ENCODE peak calls at places on chromosomes 12 and 14, in seven cellular contexts. One of them, this sample, is unnamed.

GRCh38 chr14:68849416-68849815 is 56.5 kb upstream of the ZFP36L1 start:
- ATAC-seq in HCT116: no peak
- ATAC-seq in K562: no peak
- ATAC-seq in GM12878: no peak
- ATAC-seq in GM23338: no peak
- ATAC-seq in upper lobe of left lung: no peak
- ATAC-seq in Panc1: no peak
- ATAC-seq in this sample: no peak

GRCh38 chr14:84343637-84344036 is 1186.3 kb upstream of the FLRT2 start:
- ATAC-seq in GM23338: no peak
- ATAC-seq in upper lobe of left lung: no peak
- ATAC-seq in Panc1: no peak
- ATAC-seq in K562: no peak
- ATAC-seq in HCT116: no peak
- ATAC-seq in GM12878: no peak
- ATAC-seq in this sample: no peak

GRCh38 chr14:47211263-47211662 is 464.1 kb downstream of the MDGA2 start:
- ATAC-seq in GM12878: no peak
- ATAC-seq in upper lobe of left lung: no peak
- ATAC-seq in K562: no peak
- ATAC-seq in HCT116: no peak
- ATAC-seq in Panc1: no peak
- ATAC-seq in GM23338: no peak
- ATAC-seq in this sample: no peak

GRCh38 chr12:32377344-32378000 is 21.9 kb upstream of the FGD4 start:
- ATAC-seq in K562: no peak
- ATAC-seq in HCT116: no peak
- ATAC-seq in GM23338: peak; percentile 73
- ATAC-seq in GM12878: no peak
- ATAC-seq in Panc1: no peak
- ATAC-seq in upper lobe of left lung: no peak
- ATAC-seq in this sample: no peak

GRCh38 chr14:99644723-99645544 is at the start of gene HHIPL1:
- ATAC-seq in Panc1: peak; percentile 88
- ATAC-seq in upper lobe of left lung: no peak
- ATAC-seq in K562: no peak
- ATAC-seq in HCT116: no peak
- ATAC-seq in GM23338: peak; percentile 78
- ATAC-seq in GM12878: no peak
- ATAC-seq in this sample: peak; percentile 67

GRCh38 chr12:126999352-126999751 is 1267.6 kb upstream of the TMEM132C start:
- ATAC-seq in upper lobe of left lung: no peak
- ATAC-seq in HCT116: no peak
- ATAC-seq in GM12878: peak; percentile 24
- ATAC-seq in Panc1: no peak
- ATAC-seq in K562: no peak
- ATAC-seq in GM23338: no peak
- ATAC-seq in this sample: no peak

GRCh38 chr14:48584031-48584430 is 908.6 kb upstream of the MDGA2 start:
- ATAC-seq in GM12878: peak; percentile 89
- ATAC-seq in upper lobe of left lung: no peak
- ATAC-seq in HCT116: no peak
- ATAC-seq in GM23338: no peak
- ATAC-seq in Panc1: no peak
- ATAC-seq in K562: no peak
- ATAC-seq in this sample: no peak

GRCh38 chr12:64675795-64676194 is 65.5 kb downstream of the RASSF3 start:
- ATAC-seq in K562: no peak
- ATAC-seq in HCT116: no peak
- ATAC-seq in Panc1: no peak
- ATAC-seq in GM12878: no peak
- ATAC-seq in upper lobe of left lung: no peak
- ATAC-seq in GM23338: no peak
- ATAC-seq in this sample: peak; percentile 48

GRCh38 chr14:80979951-80980350 is 24.5 kb downstream of the TSHR start:
- ATAC-seq in GM12878: no peak
- ATAC-seq in Panc1: no peak
- ATAC-seq in GM23338: no peak
- ATAC-seq in K562: no peak
- ATAC-seq in upper lobe of left lung: no peak
- ATAC-seq in HCT116: no peak
- ATAC-seq in this sample: no peak

GRCh38 chr12:57456145-57456700 is 1.1 kb downstream of the INHBE start:
- ATAC-seq in GM23338: peak; percentile 38
- ATAC-seq in Panc1: peak; percentile 36
- ATAC-seq in HCT116: peak; percentile 62
- ATAC-seq in GM12878: peak; percentile 55
- ATAC-seq in upper lobe of left lung: no peak
- ATAC-seq in K562: peak; percentile 39
- ATAC-seq in this sample: no peak

GRCh38 chr12:64568313-64568712 is 42.0 kb upstream of the RASSF3 start:
- ATAC-seq in GM23338: no peak
- ATAC-seq in upper lobe of left lung: no peak
- ATAC-seq in HCT116: no peak
- ATAC-seq in Panc1: no peak
- ATAC-seq in K562: peak; percentile 43
- ATAC-seq in GM12878: no peak
- ATAC-seq in this sample: no peak

GRCh38 chr14:104433401-104434213 is 146.0 kb upstream of the C14orf180 start:
- ATAC-seq in HCT116: no peak
- ATAC-seq in GM12878: peak; percentile 23
- ATAC-seq in K562: no peak
- ATAC-seq in upper lobe of left lung: no peak
- ATAC-seq in GM23338: peak; percentile 13
- ATAC-seq in Panc1: no peak
- ATAC-seq in this sample: no peak

GRCh38 chr14:68986926-68987652 is 8.0 kb upstream of the ACTN1 start:
- ATAC-seq in K562: no peak
- ATAC-seq in GM12878: peak; percentile 56
- ATAC-seq in Panc1: no peak
- ATAC-seq in HCT116: no peak
- ATAC-seq in upper lobe of left lung: no peak
- ATAC-seq in GM23338: no peak
- ATAC-seq in this sample: no peak

GRCh38 chr14:102768223-102769048 is 8.8 kb upstream of the TRAF3 start:
- ATAC-seq in GM12878: peak; percentile 83
- ATAC-seq in Panc1: no peak
- ATAC-seq in HCT116: no peak
- ATAC-seq in GM23338: no peak
- ATAC-seq in K562: no peak
- ATAC-seq in upper lobe of left lung: no peak
- ATAC-seq in this sample: peak; percentile 39

GRCh38 chr12:47943492-47944359 is 19.7 kb upstream of the TMEM106C start:
- ATAC-seq in GM12878: no peak
- ATAC-seq in HCT116: no peak
- ATAC-seq in GM23338: no peak
- ATAC-seq in upper lobe of left lung: no peak
- ATAC-seq in K562: no peak
- ATAC-seq in Panc1: no peak
- ATAC-seq in this sample: no peak

GRCh38 chr12:53070901-53071492 is 8.2 kb downstream of the SPRYD3 start:
- ATAC-seq in GM12878: peak; percentile 53
- ATAC-seq in GM23338: peak; percentile 19
- ATAC-seq in HCT116: no peak
- ATAC-seq in upper lobe of left lung: no peak
- ATAC-seq in Panc1: no peak
- ATAC-seq in K562: peak; percentile 39
- ATAC-seq in this sample: no peak

GRCh38 chr14:96246535-96246839 is 9.5 kb upstream of the BDKRB1 start:
- ATAC-seq in GM23338: no peak
- ATAC-seq in upper lobe of left lung: no peak
- ATAC-seq in K562: no peak
- ATAC-seq in GM12878: no peak
- ATAC-seq in Panc1: no peak
- ATAC-seq in HCT116: no peak
- ATAC-seq in this sample: peak; percentile 79

GRCh38 chr12:3185260-3185870 is 108.2 kb downstream of the TSPAN9 start:
- ATAC-seq in GM12878: no peak
- ATAC-seq in K562: no peak
- ATAC-seq in Panc1: no peak
- ATAC-seq in HCT116: no peak
- ATAC-seq in GM23338: peak; percentile 36
- ATAC-seq in upper lobe of left lung: no peak
- ATAC-seq in this sample: no peak

GRCh38 chr12:59929091-59929490 is 333.3 kb downstream of the SLC16A7 start:
- ATAC-seq in HCT116: no peak
- ATAC-seq in GM12878: no peak
- ATAC-seq in Panc1: no peak
- ATAC-seq in upper lobe of left lung: no peak
- ATAC-seq in GM23338: no peak
- ATAC-seq in K562: no peak
- ATAC-seq in this sample: no peak

GRCh38 chr14:91261115-91261514 is 16.6 kb upstream of the GPR68 start:
- ATAC-seq in Panc1: no peak
- ATAC-seq in HCT116: no peak
- ATAC-seq in GM12878: peak; percentile 10
- ATAC-seq in K562: no peak
- ATAC-seq in GM23338: no peak
- ATAC-seq in upper lobe of left lung: no peak
- ATAC-seq in this sample: no peak

GRCh38 chr14:67168110-67168441 is 21.2 kb upstream of the GARIN2 start:
- ATAC-seq in Panc1: no peak
- ATAC-seq in HCT116: peak; percentile 26
- ATAC-seq in K562: no peak
- ATAC-seq in GM12878: no peak
- ATAC-seq in GM23338: no peak
- ATAC-seq in upper lobe of left lung: no peak
- ATAC-seq in this sample: no peak

GRCh38 chr12:58860788-58861240 is 59.5 kb downstream of the LRIG3 start:
- ATAC-seq in GM23338: peak; percentile 88
- ATAC-seq in GM12878: no peak
- ATAC-seq in K562: no peak
- ATAC-seq in upper lobe of left lung: no peak
- ATAC-seq in Panc1: no peak
- ATAC-seq in HCT116: no peak
- ATAC-seq in this sample: no peak
- TF ChIP-seq POLR2AphosphoS5 in GM23338: peak; percentile 50
- TF ChIP-seq POLR2AphosphoS5 in GM12878: no peak
- TF ChIP-seq POLR2AphosphoS5 in K562: no peak
- TF ChIP-seq POLR2AphosphoS5 in upper lobe of left lung: no peak
- TF ChIP-seq POLR2AphosphoS5 in Panc1: no peak
- TF ChIP-seq POLR2AphosphoS5 in HCT116: no peak
- TF ChIP-seq POLR2AphosphoS5 in this sample: no peak

DNA sequence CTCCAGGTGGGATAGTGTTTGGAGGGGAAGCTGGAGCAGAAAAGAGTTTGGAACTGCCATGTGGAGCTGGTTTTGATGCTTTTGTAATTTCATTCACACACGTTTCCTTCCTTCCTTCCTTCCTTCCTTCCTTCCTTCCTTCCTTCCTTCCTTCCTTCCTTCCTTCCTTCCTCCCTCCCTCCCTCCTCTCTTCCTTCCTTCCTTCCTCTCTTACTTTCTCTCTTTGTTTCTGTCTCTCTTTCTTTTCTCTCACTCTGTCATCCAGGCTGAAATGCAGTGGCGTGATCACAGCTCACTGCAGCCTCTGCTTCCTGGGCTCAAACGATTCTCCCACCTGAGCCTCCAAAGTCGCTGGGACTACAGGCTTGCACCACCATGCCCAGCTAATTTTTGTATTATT is 168.0 kb upstream of the ARID2 start:
- ATAC-seq in Panc1: no peak
- ATAC-seq in K562: no peak
- ATAC-seq in upper lobe of left lung: no peak
- ATAC-seq in GM12878: no peak
- ATAC-seq in HCT116: no peak
- ATAC-seq in GM23338: no peak
- ATAC-seq in this sample: no peak
- TF ChIP-seq POLR2AphosphoS5 in Panc1: no peak
- TF ChIP-seq POLR2AphosphoS5 in K562: no peak
- TF ChIP-seq POLR2AphosphoS5 in upper lobe of left lung: no peak
- TF ChIP-seq POLR2AphosphoS5 in GM12878: no peak
- TF ChIP-seq POLR2AphosphoS5 in HCT116: no peak
- TF ChIP-seq POLR2AphosphoS5 in GM23338: no peak
- TF ChIP-seq POLR2AphosphoS5 in this sample: no peak

GRCh38 chr14:21215130-21215878 is 53.9 kb downstream of the HNRNPC start:
- ATAC-seq in GM23338: no peak
- ATAC-seq in HCT116: no peak
- ATAC-seq in Panc1: no peak
- ATAC-seq in upper lobe of left lung: no peak
- ATAC-seq in GM12878: peak; percentile 11
- ATAC-seq in K562: no peak
- ATAC-seq in this sample: no peak

GRCh38 chr14:21220874-21221477 is 48.3 kb downstream of the HNRNPC start:
- ATAC-seq in GM12878: no peak
- ATAC-seq in K562: no peak
- ATAC-seq in upper lobe of left lung: no peak
- ATAC-seq in HCT116: no peak
- ATAC-seq in Panc1: no peak
- ATAC-seq in GM23338: no peak
- ATAC-seq in this sample: no peak

GRCh38 chr14:21219561-21220111 is 49.6 kb downstream of the HNRNPC start:
- ATAC-seq in upper lobe of left lung: no peak
- ATAC-seq in HCT116: no peak
- ATAC-seq in GM12878: no peak
- ATAC-seq in Panc1: no peak
- ATAC-seq in GM23338: no peak
- ATAC-seq in K562: no peak
- ATAC-seq in this sample: no peak

GRCh38 chr14:21215879-21216251 is 53.4 kb downstream of the HNRNPC start:
- ATAC-seq in GM23338: no peak
- ATAC-seq in GM12878: no peak
- ATAC-seq in K562: no peak
- ATAC-seq in HCT116: no peak
- ATAC-seq in upper lobe of left lung: no peak
- ATAC-seq in Panc1: no peak
- ATAC-seq in this sample: no peak

DNA sequence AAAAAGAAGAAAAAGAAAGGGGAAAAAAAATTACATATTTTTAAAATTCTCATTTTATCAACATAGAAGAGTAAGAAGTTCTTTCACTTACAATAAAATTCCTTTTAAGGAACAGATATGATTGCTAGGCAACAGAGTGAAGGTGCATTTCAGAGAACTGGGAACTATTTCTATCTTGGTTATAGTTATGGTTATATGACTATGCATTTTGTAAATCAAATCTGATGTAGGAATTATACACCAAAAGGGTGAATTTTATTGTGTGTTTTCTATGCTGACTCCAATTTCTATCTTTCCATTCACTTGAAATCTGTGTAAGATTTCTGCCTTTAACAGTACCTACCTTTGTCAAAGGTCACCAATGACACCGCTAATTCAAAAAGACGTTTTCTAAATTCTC is 50.1 kb downstream of the HNRNPC start:
- ATAC-seq in GM23338: no peak
- ATAC-seq in Panc1: no peak
- ATAC-seq in GM12878: no peak
- ATAC-seq in K562: no peak
- ATAC-seq in HCT116: no peak
- ATAC-seq in upper lobe of left lung: no peak
- ATAC-seq in this sample: no peak
- TF ChIP-seq POLR2AphosphoS5 in GM23338: no peak
- TF ChIP-seq POLR2AphosphoS5 in Panc1: no peak
- TF ChIP-seq POLR2AphosphoS5 in GM12878: no peak
- TF ChIP-seq POLR2AphosphoS5 in K562: no peak
- TF ChIP-seq POLR2AphosphoS5 in HCT116: no peak
- TF ChIP-seq POLR2AphosphoS5 in upper lobe of left lung: no peak
- TF ChIP-seq POLR2AphosphoS5 in this sample: no peak

DNA sequence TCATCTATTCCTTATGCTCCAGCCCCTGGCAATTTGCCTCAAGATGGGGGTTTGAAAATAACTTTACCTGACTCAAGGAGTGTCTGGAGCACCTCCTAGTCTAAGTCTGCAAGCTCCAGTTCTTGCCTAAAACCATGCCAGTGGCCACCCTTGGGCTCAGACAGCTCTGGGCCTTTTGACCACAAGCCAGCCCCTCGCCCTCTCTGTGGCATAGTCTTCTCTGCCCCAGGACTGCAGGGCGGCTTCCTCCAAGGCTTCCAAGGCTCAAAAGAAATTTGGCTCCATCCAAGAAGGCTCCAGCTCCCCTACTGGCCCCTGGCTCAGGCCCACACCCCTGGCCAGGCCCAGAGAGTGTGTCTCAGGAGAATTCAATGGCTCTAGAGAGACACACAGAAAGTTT is 14.8 kb downstream of the ACVRL1 start:
- ATAC-seq in GM23338: no peak
- ATAC-seq in HCT116: no peak
- ATAC-seq in K562: no peak
- ATAC-seq in Panc1: no peak
- ATAC-seq in upper lobe of left lung: no peak
- ATAC-seq in GM12878: no peak
- ATAC-seq in this sample: no peak
- TF ChIP-seq POLR2AphosphoS5 in GM23338: no peak
- TF ChIP-seq POLR2AphosphoS5 in HCT116: no peak
- TF ChIP-seq POLR2AphosphoS5 in K562: no peak
- TF ChIP-seq POLR2AphosphoS5 in Panc1: no peak
- TF ChIP-seq POLR2AphosphoS5 in upper lobe of left lung: no peak
- TF ChIP-seq POLR2AphosphoS5 in GM12878: no peak
- TF ChIP-seq POLR2AphosphoS5 in this sample: no peak